ENCODE peak calls at places on chromosomes 16 and 17, in five cellular contexts. H, C, K, I and M are unnamed samples.

GRCh38 chr17:78617371-78618061 is 40.3 kb upstream of the DNAH17 start:
- DNase-seq in C (no peak), H (no peak), K (no peak), I (no peak), M (no peak)

GRCh38 chr16:14553447-14553846 is 76.6 kb downstream of the PARN start:
- DNase-seq in K (no peak), C (no peak), I (no peak), H (no peak), M (no peak)

GRCh38 chr17:29584452-29585079 is 4.9 kb downstream of the GIT1 start:
- DNase-seq in K (no peak), I (no peak), H (no peak), C (no peak), M (no peak)

GRCh38 chr17:75515523-75516254 is at the start of gene CASKIN2:
- DNase-seq in K (peak), C (peak), H (peak), I (peak), M (no peak)

GRCh38 chr16:88730632-88731607 is 24.6 kb downstream of the CTU2 start:
- DNase-seq in I (no peak), C (no peak), H (no peak), K (no peak), M (no peak)

GRCh38 chr16:11632455-11632921 is 35.8 kb upstream of the SNN start:
- DNase-seq in H (no peak), I (no peak), K (no peak), C (no peak), M (no peak)

GRCh38 chr16:69890114-69890890 is 60.8 kb upstream of the CLEC18A start:
- DNase-seq in K (peak), H (no peak), I (no peak), C (no peak), M (no peak)

GRCh38 chr16:55277536-55277935 is 46.5 kb upstream of the IRX6 start:
- DNase-seq in C (no peak), I (no peak), H (no peak), K (no peak), M (no peak)

GRCh38 chr17:57902800-57903759 is 52.1 kb downstream of the CUEDC1 start:
- DNase-seq in I (no peak), H (no peak), K (peak), C (peak), M (peak)

GRCh38 chr17:77353684-77354419 is 213.1 kb downstream of the SEC14L1 start:
- DNase-seq in I (no peak), H (no peak), C (no peak), K (no peak), M (no peak)

DNA sequence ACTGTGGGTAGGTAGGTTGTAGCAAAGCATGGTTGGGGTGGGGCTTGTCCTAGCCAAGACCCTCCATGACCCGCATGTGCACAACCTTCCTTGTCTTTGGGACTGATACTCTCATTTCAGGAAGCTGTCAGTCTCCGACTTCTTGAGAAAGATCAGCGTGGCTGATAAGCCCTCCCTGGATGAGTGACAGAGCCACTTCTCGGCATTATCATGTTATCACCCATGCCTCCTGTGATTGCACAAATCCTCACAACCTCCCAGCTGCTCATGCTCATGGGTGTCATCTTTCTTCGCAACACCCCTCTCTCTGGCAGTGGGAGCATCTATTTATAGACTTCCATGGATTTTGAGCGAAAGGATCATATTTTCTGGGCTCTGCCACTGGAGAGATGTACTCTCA is 314.2 kb downstream of the FOXL1 start:
- DNase-seq in H (no peak), C (no peak), I (no peak), K (no peak), M (no peak)
- H3K9ac ChIP-seq in H (no peak), C (no peak), I (no peak), K (no peak), M (no peak)

GRCh38 chr17:83099570-83100181 is 20.3 kb downstream of the METRNL start:
- DNase-seq in C (no peak), I (no peak), K (no peak), H (no peak), M (no peak)

GRCh38 chr17:83099086-83099540 is 19.7 kb downstream of the METRNL start:
- DNase-seq in I (no peak), K (no peak), C (no peak), H (no peak), M (no peak)

GRCh38 chr17:83096401-83097220 is 17.2 kb downstream of the METRNL start:
- DNase-seq in K (no peak), I (no peak), C (no peak), H (no peak), M (no peak)

GRCh38 chr17:83097831-83098230 is 18.4 kb downstream of the METRNL start:
- DNase-seq in K (no peak), H (no peak), C (no peak), I (no peak), M (no peak)

DNA sequence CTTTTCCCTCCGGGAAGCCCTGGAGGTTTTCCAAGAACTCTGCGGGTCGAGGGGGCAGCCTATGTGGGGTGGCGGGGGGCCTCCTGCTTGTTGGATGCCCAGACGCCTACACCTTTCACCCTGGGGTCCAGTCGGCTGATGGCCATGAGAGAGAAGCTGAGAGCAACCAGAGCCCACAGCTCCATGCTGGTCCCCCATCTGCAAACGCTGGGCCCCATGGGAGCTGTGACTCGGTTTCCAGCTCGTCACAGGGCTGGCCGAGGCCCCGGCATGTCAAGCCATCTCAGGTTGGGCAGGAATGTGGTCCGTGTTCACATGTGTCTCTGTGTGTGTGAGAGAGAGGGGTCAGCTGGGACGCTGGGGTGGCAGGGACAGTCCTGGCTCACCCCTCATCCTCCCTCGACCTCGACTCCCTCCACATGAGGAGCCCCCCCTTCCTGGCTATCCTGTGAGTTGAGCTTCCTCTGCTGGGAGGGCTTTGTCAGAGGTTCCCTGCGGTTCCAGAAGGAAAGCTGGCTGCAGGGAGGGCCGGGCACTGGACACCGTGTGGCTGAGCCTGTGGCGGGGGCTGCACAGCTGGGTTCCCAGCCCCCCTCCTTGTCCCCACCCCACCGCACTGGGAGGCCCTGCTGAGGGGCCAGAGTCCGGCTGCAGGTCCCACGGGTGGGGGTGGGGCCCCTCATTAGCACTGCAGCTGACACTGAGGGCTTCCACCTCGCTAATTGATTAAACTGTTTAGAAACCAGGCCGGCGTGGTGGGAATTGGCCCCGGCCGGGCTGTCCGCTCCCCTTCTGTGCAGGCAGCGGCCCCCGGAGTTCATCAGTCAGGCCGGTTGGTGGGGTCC is 19.1 kb downstream of the METRNL start:
- DNase-seq in I (no peak), K (no peak), H (no peak), C (no peak), M (no peak)
- TF ChIP-seq EZH2 in I (no peak), K (no peak), H (no peak), C (no peak), M (no peak)

DNA sequence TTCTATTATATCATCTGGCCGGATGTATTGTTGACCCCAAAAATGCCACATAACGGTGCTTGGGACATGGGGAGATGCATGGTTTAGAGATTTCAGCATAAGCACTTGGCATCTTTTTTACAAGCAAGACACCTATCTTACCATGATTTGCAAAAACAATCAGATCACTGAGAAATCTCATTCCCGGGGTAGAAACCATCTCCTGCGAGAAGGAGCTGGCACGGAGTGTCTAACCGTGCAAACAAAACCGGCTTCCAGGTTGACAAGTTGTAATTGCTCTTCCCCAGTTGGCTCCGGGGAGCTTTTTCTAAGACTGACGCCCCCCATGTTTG is 1.0 kb downstream of the SLC16A6 start:
- DNase-seq in C (no peak), I (no peak), H (no peak), K (no peak), M (no peak)
- H3K9ac ChIP-seq in C (peak), I (no peak), H (no peak), K (no peak), M (no peak)

GRCh38 chr17:79801156-79802038 is 4.5 kb upstream of the CBX8 start:
- DNase-seq in I (no peak), C (no peak), H (no peak), K (peak), M (no peak)

GRCh38 chr17:79799174-79799537 is 2.3 kb upstream of the CBX8 start:
- DNase-seq in H (no peak), K (no peak), C (no peak), I (no peak), M (no peak)

GRCh38 chr17:79800325-79801155 is 3.7 kb upstream of the CBX8 start:
- DNase-seq in C (no peak), I (no peak), H (no peak), K (peak), M (no peak)

GRCh38 chr17:79798296-79799173 is 1.7 kb upstream of the CBX8 start:
- DNase-seq in I (no peak), H (no peak), K (no peak), C (no peak), M (no peak)

GRCh38 chr17:79799538-79800324 is 2.9 kb upstream of the CBX8 start:
- DNase-seq in I (no peak), C (no peak), H (no peak), K (no peak), M (no peak)
- TF ChIP-seq EZH2 in I (no peak), C (peak), H (no peak), K (peak), M (peak)

GRCh38 chr17:17661834-17662233 is 19.4 kb upstream of the RAI1 start:
- DNase-seq in C (no peak), H (no peak), K (no peak), I (no peak), M (no peak)
- H3K9ac ChIP-seq in C (no peak), H (no peak), K (no peak), I (no peak), M (no peak)

DNA sequence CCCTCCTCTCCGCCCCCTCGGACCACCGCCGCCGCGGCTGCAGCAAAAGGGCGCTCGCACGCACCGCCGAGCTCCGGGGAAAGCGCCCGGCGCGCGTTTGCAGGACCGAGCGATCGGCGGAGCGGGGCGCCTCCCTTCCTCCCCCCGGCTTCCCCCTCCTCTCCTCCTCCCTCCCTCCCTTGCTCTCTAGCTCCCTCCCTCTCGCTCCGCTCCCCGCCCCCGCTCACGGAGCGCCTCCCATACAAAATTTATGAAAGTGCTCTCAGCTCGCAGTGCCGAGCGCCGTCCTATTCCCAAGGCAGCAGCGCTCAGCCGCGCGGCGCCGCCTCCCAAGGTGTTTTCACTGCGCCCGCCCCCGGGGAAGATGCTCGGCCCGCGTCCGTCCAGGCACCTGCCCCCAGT is at the start of gene RTN4RL1:
- DNase-seq in C (no peak), I (no peak), H (peak), K (peak), M (no peak)
- TF ChIP-seq EZH2 in C (no peak), I (no peak), H (no peak), K (no peak), M (no peak)